ENCODE peak calls at places on chromosomes 6 and 20, in ten cellular contexts. O is HepG2, B is Peyer's patch, E is uterus, F is K562, D is HCT116, R is right lobe of liver, H is IMR-90, W is ovary, N is testis. L is an unnamed sample. For H3K9me3, the result is how much of the 10 kb centered on the place peaks cover.

GRCh38 chr20:59948212-59948611 is 8.0 kb downstream of the FAM217B start:
- DNase-seq in D (no peak), N (no peak), O (no peak), W (no peak), R (no peak), B (no peak), E (no peak), H (no peak), F (no peak), L (no peak)

GRCh38 chr20:38338849-38339520 is 7.3 kb upstream of the LBP start:
- DNase-seq in F (no peak), D (no peak), R (peak), N (peak), B (no peak), W (no peak), E (no peak), H (no peak), O (no peak), L (no peak)

GRCh38 chr6:22098623-22099022 is 198.2 kb downstream of the PRL start:
- DNase-seq in H (peak), O (no peak), E (no peak), W (no peak), D (no peak), F (no peak), B (no peak), R (no peak), N (no peak), L (no peak)

GRCh38 chr20:10536531-10536930 is 101.4 kb downstream of the SLX4IP start:
- DNase-seq in F (no peak), D (no peak), W (no peak), E (no peak), R (peak), O (peak), N (no peak), B (no peak), H (peak), L (peak)

GRCh38 chr20:48267825-48268615 is 482.7 kb upstream of the SULF2 start:
- DNase-seq in B (no peak), F (no peak), D (no peak), R (no peak), O (no peak), N (no peak), E (no peak), W (no peak), H (no peak), L (no peak)

GRCh38 chr20:35181731-35182130 is 9.9 kb downstream of the PROCR start:
- DNase-seq in R (no peak), W (no peak), E (no peak), H (peak), F (no peak), O (no peak), D (no peak), N (no peak), B (no peak), L (no peak)

GRCh38 chr6:24838994-24839393 is 40.3 kb upstream of the ARMH2 start:
- DNase-seq in R (peak), W (no peak), D (no peak), O (no peak), F (no peak), B (no peak), E (no peak), H (no peak), N (no peak), L (no peak)

GRCh38 chr6:2355155-2355554 is 109.8 kb upstream of the GMDS start:
- DNase-seq in H (peak), F (no peak), N (no peak), B (no peak), R (no peak), W (no peak), D (no peak), E (no peak), O (no peak), L (no peak)

GRCh38 chr6:33589723-33590530 is 9.9 kb upstream of the BAK1 start:
- DNase-seq in D (peak), N (peak), H (peak), E (peak), B (peak), W (peak), F (peak), O (peak), R (no peak), L (peak)

GRCh38 chr6:107118976-107119375 is 3.7 kb upstream of the BEND3 start:
- DNase-seq in O (no peak), R (no peak), H (no peak), N (no peak), F (no peak), E (no peak), B (no peak), D (no peak), W (no peak), L (no peak)

GRCh38 chr20:63538204-63539091 is 1.3 kb upstream of the PTK6 start:
- DNase-seq in D (no peak), F (no peak), H (peak), O (peak), B (peak), R (no peak), N (no peak), E (no peak), W (no peak), L (peak)

GRCh38 chr20:23228912-23229311 is 121.7 kb upstream of the NXT1 start:
- DNase-seq in R (no peak), H (peak), N (peak), O (no peak), F (no peak), W (no peak), B (no peak), E (no peak), D (no peak), L (no peak)

GRCh38 chr20:1702288-1702687 is 44.7 kb upstream of the SIRPG start:
- DNase-seq in H (no peak), O (no peak), W (no peak), R (no peak), D (no peak), F (no peak), E (no peak), N (no peak), B (no peak), L (no peak)

GRCh38 chr6:38151580-38152500 is 332.3 kb downstream of the ZFAND3 start:
- DNase-seq in H (no peak), N (no peak), R (no peak), F (no peak), B (no peak), O (no peak), D (no peak), W (no peak), E (no peak), L (no peak)

GRCh38 chr6:44646355-44646754 is 258.8 kb downstream of the CDC5L start:
- DNase-seq in W (no peak), E (no peak), N (no peak), H (peak), F (no peak), O (no peak), B (peak), R (no peak), D (no peak), L (no peak)

GRCh38 chr6:166675736-166676135 is 48.7 kb upstream of the RPS6KA2 start:
- DNase-seq in H (no peak), B (no peak), W (no peak), E (no peak), D (no peak), R (no peak), N (no peak), O (peak), F (no peak), L (no peak)

GRCh38 chr6:21598662-21599061 is 5.1 kb downstream of the SOX4 start:
- DNase-seq in W (no peak), B (no peak), D (no peak), H (no peak), R (no peak), E (no peak), F (no peak), O (no peak), N (no peak), L (no peak)

GRCh38 chr6:137702791-137703424 is 164.2 kb upstream of the TNFAIP3 start:
- DNase-seq in O (no peak), W (no peak), N (no peak), F (no peak), D (no peak), B (no peak), R (no peak), E (no peak), H (no peak), L (no peak)

GRCh38 chr6:99393698-99394531 is at the start of gene COQ3:
- DNase-seq in H (peak), R (peak), O (peak), B (peak), E (peak), F (peak), D (peak), W (peak), N (peak), L (peak)
- H3K27ac ChIP-seq in H (peak), R (peak), O (peak), B (peak), E (peak), F (peak), D (peak), W (peak), N (peak), L (peak)

GRCh38 chr20:17610566-17611289 is 40.9 kb downstream of the DSTN start:
- DNase-seq in F (no peak), R (no peak), B (peak), H (no peak), O (no peak), N (no peak), W (peak), D (no peak), E (no peak), L (peak)
- TF ChIP-seq POLR2A in F (no peak), R (no peak), B (no peak), H (no peak), O (peak), N (no peak), W (no peak), D (no peak), E (no peak), L (no peak)

GRCh38 chr20:29119141-29119540 is 2138.3 kb upstream of the DEFB115 start:
- DNase-seq in N (no peak), F (no peak), O (no peak), H (no peak), B (no peak), R (no peak), E (no peak), W (no peak), D (no peak), L (no peak)
- H3K9me3 ChIP-seq in N (under half), F (under half), O (half or more), H (under half), B (under half), R (under half), E (under half), W (under half), D (under half), L (under half)

GRCh38 chr6:101558712-101559111 is 165.2 kb downstream of the GRIK2 start:
- DNase-seq in W (no peak), B (no peak), R (no peak), D (no peak), N (no peak), F (no peak), E (no peak), H (no peak), O (no peak), L (no peak)
- H3K27ac ChIP-seq in W (no peak), B (no peak), R (no peak), D (no peak), N (no peak), F (no peak), E (no peak), H (no peak), O (no peak), L (no peak)

GRCh38 chr6:12291785-12292604 is 1.8 kb downstream of the EDN1 start:
- DNase-seq in R (no peak), W (no peak), H (peak), F (no peak), E (no peak), O (peak), D (no peak), N (no peak), B (peak), L (peak)
- TF ChIP-seq POLR2A in R (no peak), W (no peak), H (no peak), F (no peak), E (no peak), O (no peak), D (no peak), N (no peak), B (peak), L (no peak)

DNA sequence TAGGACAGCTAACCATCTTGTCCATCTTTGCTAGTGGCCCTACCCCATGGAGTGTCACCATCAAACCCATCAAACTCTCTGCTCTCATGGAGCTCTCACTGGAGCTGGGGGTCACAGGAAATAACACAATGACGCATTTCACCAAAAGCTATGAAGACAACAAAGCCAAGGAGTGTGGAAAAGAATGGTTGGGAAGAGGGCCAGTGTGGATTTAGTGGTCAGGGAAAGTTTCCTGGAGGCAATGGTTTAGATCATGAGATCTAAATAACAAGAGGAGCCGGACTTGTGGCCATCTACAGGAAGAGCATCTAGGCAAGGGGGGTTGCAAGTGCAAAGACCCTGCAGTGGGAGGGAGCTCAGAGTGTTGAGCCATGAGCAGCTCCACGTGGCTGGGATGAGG is 189.5 kb downstream of the BMP7 start:
- DNase-seq in B (no peak), F (no peak), E (no peak), W (no peak), H (no peak), N (no peak), R (no peak), D (no peak), O (no peak), L (no peak)
- H3K9me3 ChIP-seq in B (under half), F (under half), E (under half), W (under half), H (under half), N (under half), R (under half), D (under half), O (under half), L (under half)

GRCh38 chr20:51803157-51803854 is 985 bp upstream of the SALL4 start:
- DNase-seq in N (no peak), O (no peak), H (peak), R (no peak), B (no peak), F (no peak), D (no peak), E (no peak), W (no peak), L (no peak)
- H3K27ac ChIP-seq in N (no peak), O (no peak), H (no peak), R (no peak), B (no peak), F (no peak), D (no peak), E (no peak), W (no peak), L (no peak)

L was measured in stomach.